ENCODE peak calls at places on chromosome 17, in nine cellular contexts. O, D, Z, J, U, R, V, H and F are unnamed samples.

GRCh38 chr17:79371984-79372383 is 238.9 kb downstream of the RBFOX3 start:
- DNase-seq in O (no peak), D (no peak), Z (no peak), J (no peak), U (no peak), R (no peak), V (no peak), H (no peak), F (no peak)

GRCh38 chr17:30101686-30102390 is 14.8 kb upstream of the NSRP1 start:
- DNase-seq in O (no peak), D (no peak), Z (no peak), J (no peak), U (no peak), R (no peak), V (no peak), H (no peak), F (no peak)

GRCh38 chr17:61809816-61810392 is 53.4 kb downstream of the BRIP1 start:
- DNase-seq in O (no peak), D (no peak), Z (no peak), J (peak), U (no peak), R (peak), V (no peak), H (no peak), F (no peak)

GRCh38 chr17:34199449-34199848 is 55.6 kb upstream of the CCL2 start:
- DNase-seq in O (no peak), D (no peak), Z (no peak), J (no peak), U (no peak), R (no peak), V (no peak), H (no peak), F (no peak)

GRCh38 chr17:83194189-83194565 is 114.8 kb downstream of the METRNL start:
- DNase-seq in O (no peak), D (no peak), Z (no peak), J (no peak), U (no peak), R (no peak), V (no peak), H (peak), F (no peak)

GRCh38 chr17:21034350-21035235 is 8.2 kb downstream of the USP22 start:
- DNase-seq in O (no peak), D (no peak), Z (no peak), J (peak), U (no peak), R (no peak), V (no peak), H (no peak), F (peak)

GRCh38 chr17:19579867-19580565 is 46.4 kb downstream of the SLC47A1 start:
- DNase-seq in O (peak), D (no peak), Z (no peak), J (peak), U (no peak), R (peak), V (no peak), H (no peak), F (no peak)

GRCh38 chr17:46154151-46154816 is 38.9 kb downstream of the KANSL1 start:
- DNase-seq in O (no peak), D (no peak), Z (no peak), J (peak), U (no peak), R (peak), V (no peak), H (no peak), F (no peak)

GRCh38 chr17:28975634-28976033 is 24.3 kb upstream of the PHF12 start:
- DNase-seq in O (no peak), D (no peak), Z (no peak), J (no peak), U (no peak), R (no peak), V (no peak), H (no peak), F (no peak)

GRCh38 chr17:49887086-49887743 is 39.3 kb upstream of the TAC4 start:
- DNase-seq in O (no peak), D (no peak), Z (no peak), J (peak), U (no peak), R (no peak), V (no peak), H (no peak), F (no peak)

GRCh38 chr17:15909481-15909991 is 35.4 kb upstream of the ADORA2B start:
- DNase-seq in O (no peak), D (no peak), Z (no peak), J (peak), U (no peak), R (no peak), V (no peak), H (no peak), F (no peak)